ENCODE peak calls at places on chromosomes 4 and X, in six cellular contexts. One of them, this sample, is unnamed.
A peak's percentile ranks its signal among the peaks of the same experiment; 100 is the strongest.

GRCh38 chr4:101818362-101818761 is 27.8 kb downstream of the BANK1 start:
- DNase-seq in endothelial cell of umbilical vein: no peak
- DNase-seq in tibial nerve: no peak
- DNase-seq in suprapubic skin: no peak
- DNase-seq in K562: no peak
- DNase-seq in Peyer's patch: no peak
- DNase-seq in this sample: no peak

GRCh38 chr4:57148831-57149230 is 38.6 kb upstream of the IGFBP7 start:
- DNase-seq in endothelial cell of umbilical vein: no peak
- DNase-seq in tibial nerve: no peak
- DNase-seq in suprapubic skin: no peak
- DNase-seq in K562: no peak
- DNase-seq in Peyer's patch: no peak
- DNase-seq in this sample: no peak

GRCh38 chrX:132900631-132901030 is 57.8 kb downstream of the HS6ST2 start:
- DNase-seq in endothelial cell of umbilical vein: no peak
- DNase-seq in tibial nerve: no peak
- DNase-seq in suprapubic skin: no peak
- DNase-seq in K562: no peak
- DNase-seq in Peyer's patch: no peak
- DNase-seq in this sample: no peak

GRCh38 chrX:153411255-153411987 is at the start of gene ZFP92:
- DNase-seq in endothelial cell of umbilical vein: peak; percentile 1
- DNase-seq in tibial nerve: no peak
- DNase-seq in suprapubic skin: no peak
- DNase-seq in K562: peak; percentile 71
- DNase-seq in Peyer's patch: peak; percentile 67
- DNase-seq in this sample: no peak

GRCh38 chr4:139599594-139600374 is 43.8 kb upstream of the SETD7 start:
- DNase-seq in endothelial cell of umbilical vein: peak; percentile 32
- DNase-seq in tibial nerve: no peak
- DNase-seq in suprapubic skin: no peak
- DNase-seq in K562: no peak
- DNase-seq in Peyer's patch: no peak
- DNase-seq in this sample: no peak

GRCh38 chr4:121484633-121485032 is 103.8 kb upstream of the QRFPR start:
- DNase-seq in endothelial cell of umbilical vein: peak; percentile 47
- DNase-seq in tibial nerve: no peak
- DNase-seq in suprapubic skin: no peak
- DNase-seq in K562: peak; percentile 36
- DNase-seq in Peyer's patch: no peak
- DNase-seq in this sample: no peak

GRCh38 chrX:31715675-31716074 is 643.8 kb upstream of the FTHL17 start:
- DNase-seq in endothelial cell of umbilical vein: no peak
- DNase-seq in tibial nerve: no peak
- DNase-seq in suprapubic skin: no peak
- DNase-seq in K562: no peak
- DNase-seq in Peyer's patch: no peak
- DNase-seq in this sample: no peak

GRCh38 chrX:45006002-45006800 is 133.2 kb downstream of the KDM6A start:
- DNase-seq in endothelial cell of umbilical vein: no peak
- DNase-seq in tibial nerve: no peak
- DNase-seq in suprapubic skin: no peak
- DNase-seq in K562: no peak
- DNase-seq in Peyer's patch: peak; percentile 53
- DNase-seq in this sample: no peak

GRCh38 chr4:140257461-140258305 is 103.7 kb upstream of the MAML3 start:
- DNase-seq in endothelial cell of umbilical vein: peak; percentile 26
- DNase-seq in tibial nerve: no peak
- DNase-seq in suprapubic skin: no peak
- DNase-seq in K562: no peak
- DNase-seq in Peyer's patch: no peak
- DNase-seq in this sample: no peak

GRCh38 chrX:45358417-45358816 is 157.7 kb upstream of the DIPK2B start:
- DNase-seq in endothelial cell of umbilical vein: no peak
- DNase-seq in tibial nerve: no peak
- DNase-seq in suprapubic skin: no peak
- DNase-seq in K562: no peak
- DNase-seq in Peyer's patch: no peak
- DNase-seq in this sample: no peak

GRCh38 chr4:16692493-16692892 is 206.0 kb downstream of the LDB2 start:
- DNase-seq in endothelial cell of umbilical vein: no peak
- DNase-seq in tibial nerve: no peak
- DNase-seq in suprapubic skin: no peak
- DNase-seq in K562: no peak
- DNase-seq in Peyer's patch: no peak
- DNase-seq in this sample: no peak

GRCh38 chrX:146615807-146616206 is 193.8 kb upstream of the CXorf51B start:
- DNase-seq in endothelial cell of umbilical vein: no peak
- DNase-seq in tibial nerve: no peak
- DNase-seq in suprapubic skin: no peak
- DNase-seq in K562: no peak
- DNase-seq in Peyer's patch: no peak
- DNase-seq in this sample: no peak

GRCh38 chr4:7045961-7046921 is 3.1 kb downstream of the TADA2B start:
- DNase-seq in endothelial cell of umbilical vein: no peak
- DNase-seq in tibial nerve: no peak
- DNase-seq in suprapubic skin: no peak
- DNase-seq in K562: no peak
- DNase-seq in Peyer's patch: peak; percentile 64
- DNase-seq in this sample: no peak

GRCh38 chr4:29553842-29554241 is 1166.3 kb upstream of the PCDH7 start:
- DNase-seq in endothelial cell of umbilical vein: peak; percentile 32
- DNase-seq in tibial nerve: no peak
- DNase-seq in suprapubic skin: no peak
- DNase-seq in K562: no peak
- DNase-seq in Peyer's patch: no peak
- DNase-seq in this sample: no peak

GRCh38 chrX:97027384-97027922 is 143.7 kb downstream of the RPA4 start:
- DNase-seq in endothelial cell of umbilical vein: no peak
- DNase-seq in tibial nerve: no peak
- DNase-seq in suprapubic skin: no peak
- DNase-seq in K562: no peak
- DNase-seq in Peyer's patch: no peak
- DNase-seq in this sample: no peak

GRCh38 chrX:135974279-135974856 is 580 bp upstream of the MMGT1 start:
- DNase-seq in endothelial cell of umbilical vein: peak; percentile 18
- DNase-seq in tibial nerve: peak; percentile 61
- DNase-seq in suprapubic skin: peak; percentile 85
- DNase-seq in K562: peak; percentile 74
- DNase-seq in Peyer's patch: peak; percentile 88
- DNase-seq in this sample: peak; percentile 92

GRCh38 chrX:40996886-40997530 is 88.2 kb upstream of the USP9X start:
- DNase-seq in endothelial cell of umbilical vein: peak; percentile 78
- DNase-seq in tibial nerve: no peak
- DNase-seq in suprapubic skin: no peak
- DNase-seq in K562: peak; percentile 73
- DNase-seq in Peyer's patch: no peak
- DNase-seq in this sample: peak; percentile 34

GRCh38 chrX:33014949-33015348 is 196.4 kb downstream of the DMD start:
- DNase-seq in endothelial cell of umbilical vein: no peak
- DNase-seq in tibial nerve: no peak
- DNase-seq in suprapubic skin: no peak
- DNase-seq in K562: no peak
- DNase-seq in Peyer's patch: no peak
- DNase-seq in this sample: no peak

GRCh38 chr4:153530284-153530995 is 64.3 kb downstream of the TMEM131L start:
- DNase-seq in endothelial cell of umbilical vein: peak; percentile 74
- DNase-seq in tibial nerve: no peak
- DNase-seq in suprapubic skin: no peak
- DNase-seq in K562: no peak
- DNase-seq in Peyer's patch: no peak
- DNase-seq in this sample: no peak

GRCh38 chrX:46152756-46153155 is 392.5 kb downstream of the ZNF674 start:
- DNase-seq in endothelial cell of umbilical vein: no peak
- DNase-seq in tibial nerve: no peak
- DNase-seq in suprapubic skin: no peak
- DNase-seq in K562: no peak
- DNase-seq in Peyer's patch: no peak
- DNase-seq in this sample: no peak

GRCh38 chr4:80029364-80029763 is 43.7 kb downstream of the ANTXR2 start:
- DNase-seq in endothelial cell of umbilical vein: no peak
- DNase-seq in tibial nerve: no peak
- DNase-seq in suprapubic skin: no peak
- DNase-seq in K562: no peak
- DNase-seq in Peyer's patch: no peak
- DNase-seq in this sample: no peak

GRCh38 chrX:150610038-150610437 is 41.6 kb downstream of the MTM1 start:
- DNase-seq in endothelial cell of umbilical vein: no peak
- DNase-seq in tibial nerve: no peak
- DNase-seq in suprapubic skin: no peak
- DNase-seq in K562: no peak
- DNase-seq in Peyer's patch: no peak
- DNase-seq in this sample: no peak

GRCh38 chr4:22869235-22869634 is 176.5 kb downstream of the GBA3 start:
- DNase-seq in endothelial cell of umbilical vein: no peak
- DNase-seq in tibial nerve: no peak
- DNase-seq in suprapubic skin: no peak
- DNase-seq in K562: peak; percentile 7
- DNase-seq in Peyer's patch: no peak
- DNase-seq in this sample: no peak

GRCh38 chr4:26441110-26441509 is 49.2 kb downstream of the CCKAR start:
- DNase-seq in endothelial cell of umbilical vein: no peak
- DNase-seq in tibial nerve: no peak
- DNase-seq in suprapubic skin: no peak
- DNase-seq in K562: no peak
- DNase-seq in Peyer's patch: no peak
- DNase-seq in this sample: no peak

GRCh38 chr4:86026720-86027119 is 333.1 kb downstream of the MAPK10 start:
- DNase-seq in endothelial cell of umbilical vein: no peak
- DNase-seq in tibial nerve: no peak
- DNase-seq in suprapubic skin: no peak
- DNase-seq in K562: no peak
- DNase-seq in Peyer's patch: no peak
- DNase-seq in this sample: no peak

GRCh38 chr4:135368826-135369225 is 1167.2 kb upstream of the PABPC4L start:
- DNase-seq in endothelial cell of umbilical vein: no peak
- DNase-seq in tibial nerve: no peak
- DNase-seq in suprapubic skin: no peak
- DNase-seq in K562: no peak
- DNase-seq in Peyer's patch: no peak
- DNase-seq in this sample: no peak

GRCh38 chrX:154516655-154517100 is 646 bp upstream of the FAM3A start:
- DNase-seq in endothelial cell of umbilical vein: peak; percentile 64
- DNase-seq in tibial nerve: no peak
- DNase-seq in suprapubic skin: peak; percentile 70
- DNase-seq in K562: no peak
- DNase-seq in Peyer's patch: no peak
- DNase-seq in this sample: no peak

GRCh38 chr4:38366451-38366850 is 297.5 kb upstream of the KLF3 start:
- DNase-seq in endothelial cell of umbilical vein: no peak
- DNase-seq in tibial nerve: no peak
- DNase-seq in suprapubic skin: peak; percentile 59
- DNase-seq in K562: no peak
- DNase-seq in Peyer's patch: no peak
- DNase-seq in this sample: no peak

DNA sequence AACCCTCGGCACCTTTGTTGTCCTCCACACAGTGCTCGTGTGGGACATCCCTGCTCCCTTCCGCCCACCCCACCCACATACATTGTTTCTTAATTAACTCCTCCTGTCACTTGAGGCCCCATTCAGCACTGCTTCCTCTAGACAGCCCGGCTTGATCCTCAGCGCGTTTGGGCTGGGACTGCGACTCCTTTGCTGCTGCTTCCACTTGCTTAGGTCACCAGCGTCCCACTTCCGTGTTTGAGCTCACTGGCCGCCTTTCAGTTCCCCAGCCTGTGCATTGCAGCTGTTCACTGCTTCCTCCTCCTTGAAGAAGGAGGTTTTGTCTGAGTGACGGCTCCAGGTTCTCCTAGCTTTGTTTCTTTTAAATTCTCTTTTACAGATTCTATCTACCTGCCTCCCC is 16.1 kb downstream of the RNF4 start:
- DNase-seq in endothelial cell of umbilical vein: peak; percentile 59
- DNase-seq in tibial nerve: peak; percentile 35
- DNase-seq in suprapubic skin: peak; percentile 75
- DNase-seq in K562: peak; percentile 27
- DNase-seq in Peyer's patch: peak; percentile 94
- DNase-seq in this sample: peak; percentile 93
- TF ChIP-seq POLR2A in endothelial cell of umbilical vein: no peak
- TF ChIP-seq POLR2A in tibial nerve: no peak
- TF ChIP-seq POLR2A in suprapubic skin: no peak
- TF ChIP-seq POLR2A in K562: no peak
- TF ChIP-seq POLR2A in Peyer's patch: no peak
- TF ChIP-seq POLR2A in this sample: no peak

GRCh38 chr4:81988178-81988577 is 385.6 kb downstream of the HNRNPD start:
- DNase-seq in endothelial cell of umbilical vein: no peak
- DNase-seq in tibial nerve: no peak
- DNase-seq in suprapubic skin: no peak
- DNase-seq in K562: no peak
- DNase-seq in Peyer's patch: no peak
- DNase-seq in this sample: no peak

GRCh38 chr4:81981218-81981617 is 392.6 kb downstream of the HNRNPD start:
- DNase-seq in endothelial cell of umbilical vein: no peak
- DNase-seq in tibial nerve: no peak
- DNase-seq in suprapubic skin: no peak
- DNase-seq in K562: no peak
- DNase-seq in Peyer's patch: no peak
- DNase-seq in this sample: no peak

GRCh38 chr4:81984746-81985145 is 389.0 kb downstream of the HNRNPD start:
- DNase-seq in endothelial cell of umbilical vein: no peak
- DNase-seq in tibial nerve: no peak
- DNase-seq in suprapubic skin: no peak
- DNase-seq in K562: no peak
- DNase-seq in Peyer's patch: no peak
- DNase-seq in this sample: no peak

GRCh38 chr4:81982846-81983540 is 390.8 kb downstream of the HNRNPD start:
- DNase-seq in endothelial cell of umbilical vein: no peak
- DNase-seq in tibial nerve: no peak
- DNase-seq in suprapubic skin: no peak
- DNase-seq in K562: no peak
- DNase-seq in Peyer's patch: no peak
- DNase-seq in this sample: no peak
- H3K4me3 ChIP-seq in endothelial cell of umbilical vein: no peak overlapping the region
- H3K4me3 ChIP-seq in tibial nerve: no peak overlapping the region
- H3K4me3 ChIP-seq in suprapubic skin: no peak overlapping the region
- H3K4me3 ChIP-seq in K562: no peak overlapping the region
- H3K4me3 ChIP-seq in Peyer's patch: no peak overlapping the region
- H3K4me3 ChIP-seq in this sample: no peak overlapping the region

GRCh38 chr4:75940692-75941253 is at the start of gene NAAA:
- DNase-seq in endothelial cell of umbilical vein: peak; percentile 81
- DNase-seq in tibial nerve: peak; percentile 71
- DNase-seq in suprapubic skin: peak; percentile 93
- DNase-seq in K562: peak; percentile 78
- DNase-seq in Peyer's patch: peak; percentile 95
- DNase-seq in this sample: peak; percentile 41
- TF ChIP-seq CTCF in endothelial cell of umbilical vein: peak; percentile 36
- TF ChIP-seq CTCF in tibial nerve: peak; percentile 68
- TF ChIP-seq CTCF in suprapubic skin: no peak
- TF ChIP-seq CTCF in K562: no peak
- TF ChIP-seq CTCF in Peyer's patch: peak; percentile 73
- TF ChIP-seq CTCF in this sample: no peak

DNA sequence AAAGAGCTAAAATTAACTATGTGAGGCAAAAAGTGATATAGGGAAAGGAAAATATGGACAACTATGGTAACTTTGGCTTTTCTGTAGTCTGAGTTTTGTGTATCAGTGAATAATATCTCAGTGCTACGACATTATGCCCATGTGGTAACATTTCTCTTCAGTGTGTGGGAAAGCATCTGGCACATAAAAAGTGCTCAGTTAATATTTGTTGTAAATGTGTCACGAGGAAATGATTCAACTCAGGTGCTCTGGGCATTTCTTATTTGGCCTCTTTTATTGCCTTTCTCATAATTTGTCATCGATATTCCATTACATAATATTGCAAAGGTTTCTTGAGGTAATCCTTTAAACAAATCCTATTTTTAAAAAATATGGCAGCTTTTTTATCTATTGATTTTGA is 17.6 kb downstream of the OFD1 start:
- DNase-seq in endothelial cell of umbilical vein: no peak
- DNase-seq in tibial nerve: no peak
- DNase-seq in suprapubic skin: no peak
- DNase-seq in K562: no peak
- DNase-seq in Peyer's patch: no peak
- DNase-seq in this sample: no peak
- TF ChIP-seq POLR2A in endothelial cell of umbilical vein: no peak
- TF ChIP-seq POLR2A in tibial nerve: no peak
- TF ChIP-seq POLR2A in suprapubic skin: no peak
- TF ChIP-seq POLR2A in K562: no peak
- TF ChIP-seq POLR2A in Peyer's patch: no peak
- TF ChIP-seq POLR2A in this sample: no peak